ENCODE peak calls at places on chromosome 12, in ten cellular contexts. One of them, this sample, is unnamed.

GRCh38 chr12:214005-214736 is at the start of gene SLC6A12:
- DNase-seq in HTR-8/SVneo: no peak
- DNase-seq in NCI-H526 treated with DMSO at 0.1 percent for 48 hours: no peak
- DNase-seq in esophagus squamous epithelium: no peak
- DNase-seq in activated CD4-positive, alpha-beta T cell treated with anti-CD3 and anti-CD28 coated beads, Interleukin-2, amount 10 ng/mL, durations not matched to agents 24 days and 14 days: no peak
- DNase-seq in skeletal muscle cell: no peak
- DNase-seq in HT1080: no peak
- DNase-seq in CD8-positive, alpha-beta memory T cell: no peak
- DNase-seq in activated CD4-positive, CD25-positive, alpha-beta regulatory T cell: no peak
- DNase-seq in stimulated activated CD8-positive, alpha-beta memory T cell treated with anti-CD3 and anti-CD28 coated beads, Interleukin-4, amount 100 ng/mL, for 1 hour: no peak
- DNase-seq in this sample: no peak

GRCh38 chr12:42696424-42697149 is 107.0 kb upstream of the PRICKLE1 start:
- DNase-seq in activated CD4-positive, alpha-beta T cell treated with anti-CD3 and anti-CD28 coated beads, Interleukin-2, amount 10 ng/mL, durations not matched to agents 24 days and 14 days: no peak
- DNase-seq in HT1080: no peak
- DNase-seq in HTR-8/SVneo: no peak
- DNase-seq in esophagus squamous epithelium: no peak
- DNase-seq in CD8-positive, alpha-beta memory T cell: no peak
- DNase-seq in skeletal muscle cell: peak
- DNase-seq in activated CD4-positive, CD25-positive, alpha-beta regulatory T cell: no peak
- DNase-seq in NCI-H526 treated with DMSO at 0.1 percent for 48 hours: no peak
- DNase-seq in stimulated activated CD8-positive, alpha-beta memory T cell treated with anti-CD3 and anti-CD28 coated beads, Interleukin-4, amount 100 ng/mL, for 1 hour: no peak
- DNase-seq in this sample: no peak

GRCh38 chr12:91947459-91947858 is 198.2 kb downstream of the BTG1 start:
- DNase-seq in NCI-H526 treated with DMSO at 0.1 percent for 48 hours: no peak
- DNase-seq in CD8-positive, alpha-beta memory T cell: no peak
- DNase-seq in HT1080: no peak
- DNase-seq in activated CD4-positive, alpha-beta T cell treated with anti-CD3 and anti-CD28 coated beads, Interleukin-2, amount 10 ng/mL, durations not matched to agents 24 days and 14 days: no peak
- DNase-seq in skeletal muscle cell: no peak
- DNase-seq in activated CD4-positive, CD25-positive, alpha-beta regulatory T cell: no peak
- DNase-seq in HTR-8/SVneo: no peak
- DNase-seq in stimulated activated CD8-positive, alpha-beta memory T cell treated with anti-CD3 and anti-CD28 coated beads, Interleukin-4, amount 100 ng/mL, for 1 hour: no peak
- DNase-seq in esophagus squamous epithelium: no peak
- DNase-seq in this sample: no peak

GRCh38 chr12:101634724-101635123 is 40.0 kb downstream of the MYBPC1 start:
- DNase-seq in activated CD4-positive, alpha-beta T cell treated with anti-CD3 and anti-CD28 coated beads, Interleukin-2, amount 10 ng/mL, durations not matched to agents 24 days and 14 days: no peak
- DNase-seq in HT1080: no peak
- DNase-seq in esophagus squamous epithelium: no peak
- DNase-seq in HTR-8/SVneo: no peak
- DNase-seq in NCI-H526 treated with DMSO at 0.1 percent for 48 hours: no peak
- DNase-seq in activated CD4-positive, CD25-positive, alpha-beta regulatory T cell: no peak
- DNase-seq in stimulated activated CD8-positive, alpha-beta memory T cell treated with anti-CD3 and anti-CD28 coated beads, Interleukin-4, amount 100 ng/mL, for 1 hour: no peak
- DNase-seq in skeletal muscle cell: no peak
- DNase-seq in CD8-positive, alpha-beta memory T cell: no peak
- DNase-seq in this sample: no peak

GRCh38 chr12:46483572-46484395 is 111.2 kb upstream of the SLC38A2 start:
- DNase-seq in HTR-8/SVneo: no peak
- DNase-seq in stimulated activated CD8-positive, alpha-beta memory T cell treated with anti-CD3 and anti-CD28 coated beads, Interleukin-4, amount 100 ng/mL, for 1 hour: no peak
- DNase-seq in activated CD4-positive, alpha-beta T cell treated with anti-CD3 and anti-CD28 coated beads, Interleukin-2, amount 10 ng/mL, durations not matched to agents 24 days and 14 days: no peak
- DNase-seq in activated CD4-positive, CD25-positive, alpha-beta regulatory T cell: no peak
- DNase-seq in HT1080: no peak
- DNase-seq in skeletal muscle cell: no peak
- DNase-seq in NCI-H526 treated with DMSO at 0.1 percent for 48 hours: no peak
- DNase-seq in CD8-positive, alpha-beta memory T cell: no peak
- DNase-seq in esophagus squamous epithelium: no peak
- DNase-seq in this sample: no peak

GRCh38 chr12:117189725-117190209 is 503 bp downstream of the FBXO21 start:
- DNase-seq in stimulated activated CD8-positive, alpha-beta memory T cell treated with anti-CD3 and anti-CD28 coated beads, Interleukin-4, amount 100 ng/mL, for 1 hour: no peak
- DNase-seq in activated CD4-positive, CD25-positive, alpha-beta regulatory T cell: peak
- DNase-seq in skeletal muscle cell: no peak
- DNase-seq in NCI-H526 treated with DMSO at 0.1 percent for 48 hours: no peak
- DNase-seq in HTR-8/SVneo: peak
- DNase-seq in CD8-positive, alpha-beta memory T cell: peak
- DNase-seq in esophagus squamous epithelium: no peak
- DNase-seq in activated CD4-positive, alpha-beta T cell treated with anti-CD3 and anti-CD28 coated beads, Interleukin-2, amount 10 ng/mL, durations not matched to agents 24 days and 14 days: peak
- DNase-seq in HT1080: peak
- DNase-seq in this sample: peak

GRCh38 chr12:10165421-10165820 is 6.5 kb downstream of the OLR1 start:
- DNase-seq in skeletal muscle cell: no peak
- DNase-seq in HTR-8/SVneo: no peak
- DNase-seq in esophagus squamous epithelium: no peak
- DNase-seq in activated CD4-positive, CD25-positive, alpha-beta regulatory T cell: no peak
- DNase-seq in HT1080: no peak
- DNase-seq in activated CD4-positive, alpha-beta T cell treated with anti-CD3 and anti-CD28 coated beads, Interleukin-2, amount 10 ng/mL, durations not matched to agents 24 days and 14 days: no peak
- DNase-seq in stimulated activated CD8-positive, alpha-beta memory T cell treated with anti-CD3 and anti-CD28 coated beads, Interleukin-4, amount 100 ng/mL, for 1 hour: no peak
- DNase-seq in CD8-positive, alpha-beta memory T cell: no peak
- DNase-seq in NCI-H526 treated with DMSO at 0.1 percent for 48 hours: no peak
- DNase-seq in this sample: no peak

GRCh38 chr12:89827592-89827991 is 119.0 kb upstream of the ATP2B1 start:
- DNase-seq in CD8-positive, alpha-beta memory T cell: no peak
- DNase-seq in activated CD4-positive, alpha-beta T cell treated with anti-CD3 and anti-CD28 coated beads, Interleukin-2, amount 10 ng/mL, durations not matched to agents 24 days and 14 days: no peak
- DNase-seq in HT1080: no peak
- DNase-seq in esophagus squamous epithelium: no peak
- DNase-seq in activated CD4-positive, CD25-positive, alpha-beta regulatory T cell: no peak
- DNase-seq in HTR-8/SVneo: no peak
- DNase-seq in skeletal muscle cell: no peak
- DNase-seq in NCI-H526 treated with DMSO at 0.1 percent for 48 hours: no peak
- DNase-seq in stimulated activated CD8-positive, alpha-beta memory T cell treated with anti-CD3 and anti-CD28 coated beads, Interleukin-4, amount 100 ng/mL, for 1 hour: no peak
- DNase-seq in this sample: no peak

GRCh38 chr12:103840399-103840880 is 594 bp downstream of the NT5DC3 start:
- DNase-seq in esophagus squamous epithelium: no peak
- DNase-seq in stimulated activated CD8-positive, alpha-beta memory T cell treated with anti-CD3 and anti-CD28 coated beads, Interleukin-4, amount 100 ng/mL, for 1 hour: no peak
- DNase-seq in activated CD4-positive, CD25-positive, alpha-beta regulatory T cell: no peak
- DNase-seq in CD8-positive, alpha-beta memory T cell: no peak
- DNase-seq in HTR-8/SVneo: no peak
- DNase-seq in NCI-H526 treated with DMSO at 0.1 percent for 48 hours: no peak
- DNase-seq in HT1080: peak
- DNase-seq in activated CD4-positive, alpha-beta T cell treated with anti-CD3 and anti-CD28 coated beads, Interleukin-2, amount 10 ng/mL, durations not matched to agents 24 days and 14 days: no peak
- DNase-seq in skeletal muscle cell: no peak
- DNase-seq in this sample: no peak

GRCh38 chr12:103578926-103579325 is 8.1 kb upstream of the STAB2 start:
- DNase-seq in activated CD4-positive, CD25-positive, alpha-beta regulatory T cell: no peak
- DNase-seq in NCI-H526 treated with DMSO at 0.1 percent for 48 hours: no peak
- DNase-seq in skeletal muscle cell: no peak
- DNase-seq in HT1080: no peak
- DNase-seq in activated CD4-positive, alpha-beta T cell treated with anti-CD3 and anti-CD28 coated beads, Interleukin-2, amount 10 ng/mL, durations not matched to agents 24 days and 14 days: no peak
- DNase-seq in stimulated activated CD8-positive, alpha-beta memory T cell treated with anti-CD3 and anti-CD28 coated beads, Interleukin-4, amount 100 ng/mL, for 1 hour: no peak
- DNase-seq in CD8-positive, alpha-beta memory T cell: no peak
- DNase-seq in esophagus squamous epithelium: no peak
- DNase-seq in HTR-8/SVneo: no peak
- DNase-seq in this sample: no peak

GRCh38 chr12:104306943-104307654 is 3.6 kb downstream of the EID3 start:
- DNase-seq in activated CD4-positive, CD25-positive, alpha-beta regulatory T cell: no peak
- DNase-seq in skeletal muscle cell: no peak
- DNase-seq in HTR-8/SVneo: no peak
- DNase-seq in HT1080: no peak
- DNase-seq in activated CD4-positive, alpha-beta T cell treated with anti-CD3 and anti-CD28 coated beads, Interleukin-2, amount 10 ng/mL, durations not matched to agents 24 days and 14 days: peak
- DNase-seq in NCI-H526 treated with DMSO at 0.1 percent for 48 hours: no peak
- DNase-seq in CD8-positive, alpha-beta memory T cell: no peak
- DNase-seq in stimulated activated CD8-positive, alpha-beta memory T cell treated with anti-CD3 and anti-CD28 coated beads, Interleukin-4, amount 100 ng/mL, for 1 hour: no peak
- DNase-seq in esophagus squamous epithelium: no peak
- DNase-seq in this sample: no peak

GRCh38 chr12:40331886-40332285 is 107.1 kb downstream of the LRRK2 start:
- DNase-seq in activated CD4-positive, alpha-beta T cell treated with anti-CD3 and anti-CD28 coated beads, Interleukin-2, amount 10 ng/mL, durations not matched to agents 24 days and 14 days: no peak
- DNase-seq in NCI-H526 treated with DMSO at 0.1 percent for 48 hours: no peak
- DNase-seq in stimulated activated CD8-positive, alpha-beta memory T cell treated with anti-CD3 and anti-CD28 coated beads, Interleukin-4, amount 100 ng/mL, for 1 hour: no peak
- DNase-seq in HTR-8/SVneo: no peak
- DNase-seq in HT1080: no peak
- DNase-seq in CD8-positive, alpha-beta memory T cell: no peak
- DNase-seq in esophagus squamous epithelium: no peak
- DNase-seq in skeletal muscle cell: no peak
- DNase-seq in activated CD4-positive, CD25-positive, alpha-beta regulatory T cell: no peak
- DNase-seq in this sample: no peak

GRCh38 chr12:53042607-53043454 is 7.0 kb upstream of the TNS2 start:
- DNase-seq in NCI-H526 treated with DMSO at 0.1 percent for 48 hours: no peak
- DNase-seq in esophagus squamous epithelium: no peak
- DNase-seq in skeletal muscle cell: no peak
- DNase-seq in activated CD4-positive, CD25-positive, alpha-beta regulatory T cell: no peak
- DNase-seq in CD8-positive, alpha-beta memory T cell: no peak
- DNase-seq in HTR-8/SVneo: no peak
- DNase-seq in activated CD4-positive, alpha-beta T cell treated with anti-CD3 and anti-CD28 coated beads, Interleukin-2, amount 10 ng/mL, durations not matched to agents 24 days and 14 days: no peak
- DNase-seq in HT1080: no peak
- DNase-seq in stimulated activated CD8-positive, alpha-beta memory T cell treated with anti-CD3 and anti-CD28 coated beads, Interleukin-4, amount 100 ng/mL, for 1 hour: no peak
- DNase-seq in this sample: no peak

GRCh38 chr12:57619434-57620244 is 8.4 kb downstream of the ARHGEF25 start:
- DNase-seq in esophagus squamous epithelium: no peak
- DNase-seq in activated CD4-positive, CD25-positive, alpha-beta regulatory T cell: no peak
- DNase-seq in NCI-H526 treated with DMSO at 0.1 percent for 48 hours: no peak
- DNase-seq in activated CD4-positive, alpha-beta T cell treated with anti-CD3 and anti-CD28 coated beads, Interleukin-2, amount 10 ng/mL, durations not matched to agents 24 days and 14 days: peak
- DNase-seq in stimulated activated CD8-positive, alpha-beta memory T cell treated with anti-CD3 and anti-CD28 coated beads, Interleukin-4, amount 100 ng/mL, for 1 hour: no peak
- DNase-seq in CD8-positive, alpha-beta memory T cell: no peak
- DNase-seq in HT1080: no peak
- DNase-seq in HTR-8/SVneo: no peak
- DNase-seq in skeletal muscle cell: no peak
- DNase-seq in this sample: no peak

GRCh38 chr12:39830862-39831520 is 211.4 kb upstream of the ABCD2 start:
- DNase-seq in activated CD4-positive, CD25-positive, alpha-beta regulatory T cell: no peak
- DNase-seq in HT1080: no peak
- DNase-seq in CD8-positive, alpha-beta memory T cell: no peak
- DNase-seq in stimulated activated CD8-positive, alpha-beta memory T cell treated with anti-CD3 and anti-CD28 coated beads, Interleukin-4, amount 100 ng/mL, for 1 hour: no peak
- DNase-seq in esophagus squamous epithelium: no peak
- DNase-seq in activated CD4-positive, alpha-beta T cell treated with anti-CD3 and anti-CD28 coated beads, Interleukin-2, amount 10 ng/mL, durations not matched to agents 24 days and 14 days: no peak
- DNase-seq in skeletal muscle cell: no peak
- DNase-seq in HTR-8/SVneo: no peak
- DNase-seq in NCI-H526 treated with DMSO at 0.1 percent for 48 hours: no peak
- DNase-seq in this sample: no peak

This sample was measured in naive thymus-derived CD8-positive, alpha-beta T cell.